ENCODE peak calls at places on chromosomes 16 and 17, in seven cellular contexts. T is neuronal stem cell, B is IMR-90, E is mesendoderm, Y is trophoblast cell, X is mesenchymal stem cell, G is H1. D is an unnamed sample.

GRCh38 chr17:57294629-57295501 is 38.5 kb downstream of the MSI2 start:
- DNase-seq in T (no peak), B (peak; percentile 41), E (peak; percentile 40), Y (no peak), X (peak; percentile 25), G (no peak), D (no peak)

GRCh38 chr17:80035937-80036714 is at the start of gene CCDC40:
- DNase-seq in T (peak; percentile 81), B (peak; percentile 59), E (peak; percentile 89), Y (peak; percentile 83), X (peak; percentile 87), G (peak; percentile 91), D (peak; percentile 90)

GRCh38 chr17:36722121-36722902 is 120.9 kb downstream of the MRM1 start:
- DNase-seq in T (peak; percentile 71), B (peak; percentile 5), E (peak; percentile 51), Y (no peak), X (peak; percentile 44), G (peak; percentile 83), D (peak; percentile 84)

GRCh38 chr17:57739402-57740224 is 5.5 kb downstream of the CCDC182 start:
- DNase-seq in T (no peak), B (no peak), E (peak; percentile 58), Y (peak; percentile 22), X (peak; percentile 24), G (no peak), D (peak; percentile 60)

GRCh38 chr17:51948128-51948527 is 210.4 kb downstream of the CA10 start:
- DNase-seq in T (no peak), B (no peak), E (no peak), Y (no peak), X (no peak), G (no peak), D (no peak)

GRCh38 chr16:21713549-21714368 is 50.0 kb downstream of the OTOA start:
- DNase-seq in T (no peak), B (no peak), E (no peak), Y (no peak), X (no peak), G (no peak), D (no peak)

GRCh38 chr17:49447603-49448325 is 33.1 kb upstream of the PHB1 start:
- DNase-seq in T (no peak), B (no peak), E (no peak), Y (no peak), X (no peak), G (no peak), D (no peak)

GRCh38 chr17:7191571-7192270 is 12.6 kb upstream of the ASGR1 start:
- DNase-seq in T (peak; percentile 73), B (peak; percentile 31), E (peak; percentile 79), Y (peak; percentile 37), X (peak; percentile 39), G (peak; percentile 86), D (peak; percentile 94)

GRCh38 chr16:52573365-52574104 is 26.6 kb upstream of the TOX3 start:
- DNase-seq in T (no peak), B (no peak), E (no peak), Y (no peak), X (no peak), G (no peak), D (no peak)

GRCh38 chr16:19410435-19411153 is 7.1 kb upstream of the TMC5 start:
- DNase-seq in T (peak; percentile 43), B (no peak), E (peak; percentile 80), Y (peak; percentile 85), X (no peak), G (peak; percentile 84), D (peak; percentile 80)

GRCh38 chr17:48560452-48560817 is 15.5 kb upstream of the HOXB2 start:
- DNase-seq in T (no peak), B (no peak), E (no peak), Y (no peak), X (no peak), G (no peak), D (no peak)

GRCh38 chr16:70735141-70735979 is 49.5 kb upstream of the MTSS2 start:
- DNase-seq in T (no peak), B (peak; percentile 90), E (peak; percentile 83), Y (no peak), X (peak; percentile 57), G (no peak), D (peak; percentile 45)

DNA sequence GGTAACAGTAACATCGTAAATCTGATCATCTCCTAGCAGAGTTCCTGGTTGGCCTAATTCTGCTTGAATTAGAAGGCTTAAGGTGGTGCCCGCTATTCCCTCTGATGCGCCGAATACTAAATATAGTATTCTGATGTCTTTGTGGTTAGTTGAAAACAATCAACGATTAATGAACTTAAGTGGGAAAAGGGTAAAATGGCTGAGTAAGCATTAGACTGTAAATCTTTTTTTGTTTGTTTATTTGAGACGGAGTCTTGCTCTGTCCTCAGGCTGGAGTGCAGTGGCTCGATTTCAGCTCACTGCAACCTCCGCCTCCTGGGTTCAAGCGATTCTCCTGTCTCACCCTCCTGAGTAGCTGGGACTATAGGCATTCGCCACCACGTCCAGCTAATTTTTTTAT is 13.4 kb downstream of the OR2C1 start:
- DNase-seq in T (no peak), B (no peak), E (no peak), Y (no peak), X (no peak), G (no peak), D (no peak)
- H2AK5ac ChIP-seq in T (no peak overlapping the region), B (no peak overlapping the region), E (no peak overlapping the region), Y (no peak overlapping the region), X (no peak overlapping the region), G (no peak overlapping the region), D (no peak overlapping the region)

DNA sequence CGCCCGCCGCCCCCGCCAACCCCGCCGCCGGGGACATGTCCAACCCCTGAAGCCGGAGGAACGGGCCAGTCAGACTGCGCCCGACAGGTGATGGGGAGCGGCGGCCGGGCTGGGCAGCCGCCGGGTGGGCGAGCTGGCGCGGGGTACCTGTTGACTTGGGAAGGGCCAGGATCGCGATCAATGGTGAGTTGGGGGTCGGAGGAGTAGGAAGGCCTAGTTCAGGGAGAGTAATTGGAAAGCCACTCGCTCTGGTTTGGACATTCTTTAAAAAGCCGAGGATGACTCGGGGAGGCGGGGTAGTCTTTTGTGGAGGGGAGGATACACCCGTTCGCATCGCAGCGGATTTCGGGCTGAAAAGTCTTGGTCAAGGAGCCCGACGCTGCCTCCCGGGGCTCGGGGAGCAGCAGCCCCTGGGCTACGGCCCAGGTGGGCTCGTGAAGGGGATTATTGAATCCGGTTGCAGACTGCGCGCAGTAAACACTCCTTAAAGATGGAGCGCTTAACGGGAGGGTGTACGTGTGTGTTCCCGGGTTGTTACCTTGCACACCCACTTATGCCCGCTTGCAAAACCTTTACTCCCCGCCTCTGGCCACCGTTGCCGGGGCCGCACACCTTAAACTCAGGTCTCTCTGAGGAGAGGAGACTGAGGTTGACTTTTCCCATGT is 123.8 kb downstream of the GOSR1 start:
- DNase-seq in T (peak; percentile 36), B (peak; percentile 11), E (peak; percentile 49), Y (no peak), X (peak; percentile 42), G (no peak), D (no peak)
- H2BK120ac ChIP-seq in T (no peak overlapping the region), B (peak overlapping the region; percentile 19), E (peak overlapping the region; percentile 31), Y (peak overlapping the region; percentile 71), X (peak overlapping the region; percentile 79), G (no peak overlapping the region), D (no peak overlapping the region)

GRCh38 chr16:677306-678190 is 2.1 kb downstream of the RHBDL1 start:
- DNase-seq in T (no peak), B (no peak), E (no peak), Y (no peak), X (no peak), G (peak; percentile 87), D (peak; percentile 67)
- H2AK5ac ChIP-seq in T (peak overlapping the region; percentile 90), B (no peak overlapping the region), E (no peak overlapping the region), Y (no peak overlapping the region), X (no peak overlapping the region), G (no peak overlapping the region), D (no peak overlapping the region)

GRCh38 chr17:66508896-66509843 is 206.8 kb downstream of the PRKCA start:
- DNase-seq in T (no peak), B (peak; percentile 90), E (no peak), Y (peak; percentile 10), X (peak; percentile 88), G (no peak), D (no peak)
- H2BK120ac ChIP-seq in T (no peak overlapping the region), B (peak overlapping the region; percentile 66), E (no peak overlapping the region), Y (no peak overlapping the region), X (no peak overlapping the region), G (no peak overlapping the region), D (no peak overlapping the region)

DNA sequence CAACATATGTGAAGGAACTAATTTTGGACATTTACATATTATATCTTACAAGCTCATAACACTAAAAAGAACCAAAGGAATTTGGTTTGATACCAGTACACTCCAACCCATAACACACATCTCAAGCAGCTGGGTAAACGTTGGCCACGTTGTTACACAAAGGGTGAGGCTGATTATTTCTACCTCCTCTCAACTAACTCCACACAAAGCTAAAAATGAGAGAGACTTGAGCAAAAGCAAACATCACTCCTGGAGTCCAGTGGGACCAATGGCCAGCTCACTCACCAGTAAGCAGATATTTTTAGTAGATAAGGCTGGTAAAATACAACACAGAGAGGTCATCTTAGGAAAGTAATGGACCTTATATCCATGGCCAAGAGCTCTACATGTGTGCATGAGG is 207.6 kb downstream of the MRTFB start:
- DNase-seq in T (no peak), B (no peak), E (no peak), Y (no peak), X (no peak), G (no peak), D (no peak)
- H2AK5ac ChIP-seq in T (no peak overlapping the region), B (no peak overlapping the region), E (no peak overlapping the region), Y (no peak overlapping the region), X (no peak overlapping the region), G (no peak overlapping the region), D (no peak overlapping the region)

GRCh38 chr17:4919511-4920047 is 12.5 kb upstream of the GP1BA start:
- DNase-seq in T (no peak), B (no peak), E (peak; percentile 58), Y (no peak), X (peak; percentile 30), G (no peak), D (peak; percentile 40)
- H2BK120ac ChIP-seq in T (no peak overlapping the region), B (no peak overlapping the region), E (no peak overlapping the region), Y (peak overlapping the region; percentile 51), X (no peak overlapping the region), G (no peak overlapping the region), D (no peak overlapping the region)

DNA sequence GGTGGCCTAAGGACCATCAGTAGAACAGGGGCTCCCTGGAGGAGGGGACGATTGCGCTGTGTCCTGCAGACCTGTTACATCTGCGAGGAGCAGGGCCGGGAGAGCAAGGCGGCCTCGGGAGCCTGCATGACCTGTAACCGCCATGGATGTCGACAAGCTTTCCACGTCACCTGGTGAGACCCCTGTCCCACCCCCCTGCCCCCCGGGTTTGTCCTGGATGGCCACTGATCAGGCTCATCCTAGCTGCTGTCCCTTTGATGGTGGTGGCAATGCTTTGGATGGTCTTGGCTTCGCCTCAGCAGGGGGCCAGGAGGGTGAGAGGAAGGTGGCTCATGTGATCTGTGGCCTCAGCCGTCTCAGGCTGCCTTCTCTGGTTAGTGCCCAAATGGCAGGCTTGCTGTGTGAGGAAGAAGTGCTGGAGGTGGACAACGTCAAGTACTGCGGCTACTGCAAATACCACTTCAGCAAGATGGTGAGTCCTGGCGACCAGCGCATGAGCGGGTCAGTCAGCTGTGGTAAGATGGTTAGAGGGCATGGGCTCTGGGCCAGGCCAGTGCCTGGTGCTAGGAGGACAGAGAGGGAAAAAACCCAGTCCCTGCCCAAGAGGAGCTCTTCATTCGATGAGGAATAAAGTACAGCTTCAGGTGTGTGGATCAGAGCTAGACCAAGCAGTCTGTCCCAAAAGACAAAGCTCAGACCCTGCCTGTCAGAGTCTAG is 4.2 kb downstream of the MLLT6 start:
- DNase-seq in T (no peak), B (no peak), E (no peak), Y (no peak), X (no peak), G (no peak), D (peak; percentile 31)
- H2AK5ac ChIP-seq in T (no peak overlapping the region), B (no peak overlapping the region), E (no peak overlapping the region), Y (no peak overlapping the region), X (no peak overlapping the region), G (no peak overlapping the region), D (no peak overlapping the region)

D was measured in H9.